ENCODE peak calls at places on chromosomes 3 and 15, in seven cellular contexts. One of them, this sample, is unnamed.
A peak's percentile ranks its signal among the peaks of the same experiment; 100 is the strongest.

GRCh38 chr3:52872245-52872644 is 25.1 kb downstream of the STIMATE start:
- DNase-seq in A549: no peak
- DNase-seq in NCI-H1092: no peak
- DNase-seq in stimulated activated CD8-positive, alpha-beta memory T cell treated with anti-CD3 and anti-CD28 coated beads, Interleukin-12 subunit alpha, Interleukin-12 subunit beta, amount 100 ng/mL, for 4 hours: no peak
- DNase-seq in B cell: no peak
- DNase-seq in HCT116: no peak
- DNase-seq in stimulated activated CD4-positive, alpha-beta T cell treated with anti-CD3 and anti-CD28 coated beads, Interleukin-15, amount 100 ng/mL, for 1 hour: no peak
- DNase-seq in this sample: peak; percentile 52

GRCh38 chr3:150739200-150739863 is 23.6 kb downstream of the SIAH2 start:
- DNase-seq in A549: no peak
- DNase-seq in NCI-H1092: no peak
- DNase-seq in stimulated activated CD8-positive, alpha-beta memory T cell treated with anti-CD3 and anti-CD28 coated beads, Interleukin-12 subunit alpha, Interleukin-12 subunit beta, amount 100 ng/mL, for 4 hours: no peak
- DNase-seq in B cell: no peak
- DNase-seq in HCT116: no peak
- DNase-seq in stimulated activated CD4-positive, alpha-beta T cell treated with anti-CD3 and anti-CD28 coated beads, Interleukin-15, amount 100 ng/mL, for 1 hour: no peak
- DNase-seq in this sample: no peak

GRCh38 chr3:66567066-66567465 is 66.2 kb upstream of the LRIG1 start:
- DNase-seq in A549: no peak
- DNase-seq in NCI-H1092: no peak
- DNase-seq in stimulated activated CD8-positive, alpha-beta memory T cell treated with anti-CD3 and anti-CD28 coated beads, Interleukin-12 subunit alpha, Interleukin-12 subunit beta, amount 100 ng/mL, for 4 hours: no peak
- DNase-seq in B cell: no peak
- DNase-seq in HCT116: no peak
- DNase-seq in stimulated activated CD4-positive, alpha-beta T cell treated with anti-CD3 and anti-CD28 coated beads, Interleukin-15, amount 100 ng/mL, for 1 hour: no peak
- DNase-seq in this sample: no peak

GRCh38 chr3:111801697-111802655 is 57.1 kb upstream of the PHLDB2 start:
- DNase-seq in A549: no peak
- DNase-seq in NCI-H1092: no peak
- DNase-seq in stimulated activated CD8-positive, alpha-beta memory T cell treated with anti-CD3 and anti-CD28 coated beads, Interleukin-12 subunit alpha, Interleukin-12 subunit beta, amount 100 ng/mL, for 4 hours: no peak
- DNase-seq in B cell: no peak
- DNase-seq in HCT116: no peak
- DNase-seq in stimulated activated CD4-positive, alpha-beta T cell treated with anti-CD3 and anti-CD28 coated beads, Interleukin-15, amount 100 ng/mL, for 1 hour: no peak
- DNase-seq in this sample: peak; percentile 54

GRCh38 chr3:119245778-119246177 is 5.1 kb upstream of the B4GALT4 start:
- DNase-seq in A549: no peak
- DNase-seq in NCI-H1092: no peak
- DNase-seq in stimulated activated CD8-positive, alpha-beta memory T cell treated with anti-CD3 and anti-CD28 coated beads, Interleukin-12 subunit alpha, Interleukin-12 subunit beta, amount 100 ng/mL, for 4 hours: no peak
- DNase-seq in B cell: no peak
- DNase-seq in HCT116: no peak
- DNase-seq in stimulated activated CD4-positive, alpha-beta T cell treated with anti-CD3 and anti-CD28 coated beads, Interleukin-15, amount 100 ng/mL, for 1 hour: no peak
- DNase-seq in this sample: no peak

GRCh38 chr15:68307131-68307928 is 29.8 kb downstream of the FEM1B start:
- DNase-seq in A549: no peak
- DNase-seq in NCI-H1092: no peak
- DNase-seq in stimulated activated CD8-positive, alpha-beta memory T cell treated with anti-CD3 and anti-CD28 coated beads, Interleukin-12 subunit alpha, Interleukin-12 subunit beta, amount 100 ng/mL, for 4 hours: no peak
- DNase-seq in B cell: no peak
- DNase-seq in HCT116: no peak
- DNase-seq in stimulated activated CD4-positive, alpha-beta T cell treated with anti-CD3 and anti-CD28 coated beads, Interleukin-15, amount 100 ng/mL, for 1 hour: no peak
- DNase-seq in this sample: no peak

GRCh38 chr15:70164910-70165791 is 67.4 kb upstream of the TLE3 start:
- DNase-seq in A549: no peak
- DNase-seq in NCI-H1092: no peak
- DNase-seq in stimulated activated CD8-positive, alpha-beta memory T cell treated with anti-CD3 and anti-CD28 coated beads, Interleukin-12 subunit alpha, Interleukin-12 subunit beta, amount 100 ng/mL, for 4 hours: no peak
- DNase-seq in B cell: no peak
- DNase-seq in HCT116: no peak
- DNase-seq in stimulated activated CD4-positive, alpha-beta T cell treated with anti-CD3 and anti-CD28 coated beads, Interleukin-15, amount 100 ng/mL, for 1 hour: no peak
- DNase-seq in this sample: no peak

GRCh38 chr3:78724886-78725285 is 1042.9 kb downstream of the ROBO1 start:
- DNase-seq in A549: no peak
- DNase-seq in NCI-H1092: no peak
- DNase-seq in stimulated activated CD8-positive, alpha-beta memory T cell treated with anti-CD3 and anti-CD28 coated beads, Interleukin-12 subunit alpha, Interleukin-12 subunit beta, amount 100 ng/mL, for 4 hours: no peak
- DNase-seq in B cell: no peak
- DNase-seq in HCT116: no peak
- DNase-seq in stimulated activated CD4-positive, alpha-beta T cell treated with anti-CD3 and anti-CD28 coated beads, Interleukin-15, amount 100 ng/mL, for 1 hour: no peak
- DNase-seq in this sample: no peak

GRCh38 chr15:40103124-40103858 is 5.4 kb downstream of the BMF start:
- DNase-seq in A549: no peak
- DNase-seq in NCI-H1092: peak; percentile 87
- DNase-seq in stimulated activated CD8-positive, alpha-beta memory T cell treated with anti-CD3 and anti-CD28 coated beads, Interleukin-12 subunit alpha, Interleukin-12 subunit beta, amount 100 ng/mL, for 4 hours: no peak
- DNase-seq in B cell: no peak
- DNase-seq in HCT116: no peak
- DNase-seq in stimulated activated CD4-positive, alpha-beta T cell treated with anti-CD3 and anti-CD28 coated beads, Interleukin-15, amount 100 ng/mL, for 1 hour: no peak
- DNase-seq in this sample: peak; percentile 23

GRCh38 chr3:46948830-46949671 is 27.5 kb downstream of the CCDC12 start:
- DNase-seq in A549: no peak
- DNase-seq in NCI-H1092: no peak
- DNase-seq in stimulated activated CD8-positive, alpha-beta memory T cell treated with anti-CD3 and anti-CD28 coated beads, Interleukin-12 subunit alpha, Interleukin-12 subunit beta, amount 100 ng/mL, for 4 hours: no peak
- DNase-seq in B cell: peak; percentile 39
- DNase-seq in HCT116: no peak
- DNase-seq in stimulated activated CD4-positive, alpha-beta T cell treated with anti-CD3 and anti-CD28 coated beads, Interleukin-15, amount 100 ng/mL, for 1 hour: no peak
- DNase-seq in this sample: no peak

This sample was measured in NCI-H460.